ENCODE peak calls at places on chromosomes 11 and 22, in five cellular contexts. U, R, Z, F and B are unnamed samples.

GRCh38 chr11:2763939-2764338 is 64.1 kb upstream of the KCNQ1OT1 start:
- DNase-seq in Z (no peak), R (no peak), U (no peak), F (no peak), B (no peak)

GRCh38 chr11:93529707-93530467 is 13.3 kb downstream of the SMCO4 start:
- DNase-seq in Z (no peak), F (no peak), U (peak), R (no peak), B (no peak)

GRCh38 chr22:38258895-38259294 is 13.9 kb downstream of the TMEM184B start:
- DNase-seq in Z (no peak), U (no peak), R (peak), F (no peak), B (no peak)

GRCh38 chr22:46796566-46797195 is 34.2 kb downstream of the TBC1D22A start:
- DNase-seq in Z (no peak), R (peak), F (no peak), U (no peak), B (no peak)

GRCh38 chr22:40396882-40397281 is 26.5 kb downstream of the SGSM3 start:
- DNase-seq in F (peak), U (no peak), R (no peak), Z (no peak), B (peak)

GRCh38 chr11:68010058-68011041 is at the start of gene ALDH3B1:
- DNase-seq in R (peak), U (peak), Z (peak), F (peak), B (peak)

GRCh38 chr22:46114518-46115387 is 35.6 kb upstream of the PPARA start:
- DNase-seq in Z (no peak), F (no peak), R (no peak), U (no peak), B (no peak)

GRCh38 chr11:10730151-10730550 is 20.9 kb upstream of the CTR9 start:
- DNase-seq in U (no peak), R (no peak), Z (no peak), F (no peak), B (no peak)

GRCh38 chr11:43830928-43831440 is 49.6 kb upstream of the ALKBH3 start:
- DNase-seq in Z (no peak), F (peak), U (peak), R (no peak), B (no peak)

GRCh38 chr11:61904539-61905048 is 12.8 kb downstream of the RAB3IL1 start:
- DNase-seq in F (no peak), R (no peak), Z (no peak), U (no peak), B (peak)
- TF ChIP-seq CTCF in F (no peak), R (no peak), Z (no peak), U (no peak), B (no peak)

GRCh38 chr11:71294846-71295600 is 42.6 kb upstream of the SHANK2 start:
- DNase-seq in U (no peak), F (no peak), R (no peak), Z (no peak), B (no peak)
- TF ChIP-seq CTCF in U (no peak), F (no peak), R (no peak), Z (no peak), B (no peak)

GRCh38 chr11:73528420-73528819 is 69.5 kb downstream of the FAM168A start:
- DNase-seq in U (no peak), R (no peak), F (no peak), Z (no peak), B (no peak)

GRCh38 chr11:73528013-73528412 is 69.9 kb downstream of the FAM168A start:
- DNase-seq in F (no peak), R (no peak), Z (no peak), U (no peak), B (no peak)

GRCh38 chr11:73531386-73531785 is 66.5 kb downstream of the FAM168A start:
- DNase-seq in R (no peak), Z (no peak), U (no peak), F (no peak), B (no peak)

GRCh38 chr11:73528877-73529530 is 68.9 kb downstream of the FAM168A start:
- DNase-seq in F (no peak), R (no peak), Z (no peak), U (no peak), B (no peak)

GRCh38 chr11:73530109-73530508 is 67.8 kb downstream of the FAM168A start:
- DNase-seq in R (no peak), F (no peak), U (no peak), Z (no peak), B (no peak)
- TF ChIP-seq CTCF in R (no peak), F (no peak), U (no peak), Z (no peak), B (no peak)

GRCh38 chr11:119814766-119815165 is 85.8 kb upstream of the NECTIN1 start:
- DNase-seq in F (no peak), U (no peak), Z (no peak), R (no peak), B (no peak)
- TF ChIP-seq CTCF in F (no peak), U (no peak), Z (no peak), R (no peak), B (no peak)

GRCh38 chr22:36942561-36942960 is 29.1 kb downstream of the CSF2RB start:
- DNase-seq in Z (no peak), F (no peak), U (no peak), R (no peak), B (no peak)

GRCh38 chr22:36951746-36952145 is 38.3 kb downstream of the CSF2RB start:
- DNase-seq in U (no peak), R (no peak), Z (no peak), F (no peak), B (no peak)

GRCh38 chr22:36950797-36951590 is 37.6 kb downstream of the CSF2RB start:
- DNase-seq in Z (no peak), R (no peak), U (no peak), F (no peak), B (no peak)

GRCh38 chr22:36948273-36949055 is 35.0 kb downstream of the CSF2RB start:
- DNase-seq in U (no peak), R (no peak), F (no peak), Z (no peak), B (no peak)

GRCh38 chr22:36946436-36947158 is 33.2 kb downstream of the CSF2RB start:
- DNase-seq in F (no peak), U (no peak), R (no peak), Z (no peak), B (no peak)
- TF ChIP-seq CTCF in F (peak), U (no peak), R (no peak), Z (no peak), B (no peak)

GRCh38 chr11:69797156-69797555 is 22.0 kb upstream of the FGF4 start:
- DNase-seq in F (no peak), U (no peak), Z (no peak), R (no peak), B (no peak)
- TF ChIP-seq CTCF in F (no peak), U (no peak), Z (no peak), R (no peak), B (no peak)

DNA sequence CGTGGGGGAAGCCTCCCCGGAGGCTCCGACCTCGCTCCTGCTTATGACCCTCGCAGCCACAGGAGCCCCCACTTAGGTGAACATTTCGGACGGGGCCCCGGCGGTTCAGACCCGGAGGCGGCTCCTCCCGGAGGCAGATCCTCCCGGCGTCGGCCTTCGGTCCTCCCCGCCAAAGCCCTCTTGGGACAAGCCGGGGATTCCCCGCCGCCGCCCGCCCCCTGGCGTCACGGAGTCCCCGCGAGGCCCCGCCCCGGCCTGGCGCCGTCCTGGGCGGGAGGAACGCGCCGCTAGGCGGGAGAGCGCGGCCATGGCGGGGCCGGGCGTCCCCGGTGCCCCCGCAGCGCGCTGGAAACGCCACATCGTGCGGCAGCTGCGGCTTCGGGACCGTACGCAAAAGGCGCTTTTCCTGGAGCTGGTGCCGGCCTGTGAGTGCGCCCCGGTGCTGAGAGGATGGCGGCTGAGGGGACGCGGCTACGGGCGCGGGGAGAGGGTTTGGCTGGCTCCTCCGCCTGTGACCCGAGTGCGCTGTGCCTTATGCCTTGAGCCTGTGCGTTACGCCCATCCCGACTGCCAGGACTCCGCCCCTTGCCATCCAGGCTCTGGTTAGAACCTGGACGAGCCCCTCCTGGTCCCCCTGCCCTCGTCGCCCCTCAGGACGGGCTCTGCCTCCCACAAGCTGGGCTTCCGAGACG is at the start of gene ATG16L2:
- DNase-seq in Z (peak), U (peak), F (peak), R (peak), B (peak)
- TF ChIP-seq CTCF in Z (no peak), U (peak), F (no peak), R (no peak), B (no peak)

GRCh38 chr11:117730256-117730800 is 66.7 kb downstream of the DSCAML1 start:
- DNase-seq in F (no peak), Z (no peak), U (no peak), R (no peak), B (no peak)
- TF ChIP-seq CTCF in F (no peak), Z (no peak), U (no peak), R (no peak), B (no peak)

DNA sequence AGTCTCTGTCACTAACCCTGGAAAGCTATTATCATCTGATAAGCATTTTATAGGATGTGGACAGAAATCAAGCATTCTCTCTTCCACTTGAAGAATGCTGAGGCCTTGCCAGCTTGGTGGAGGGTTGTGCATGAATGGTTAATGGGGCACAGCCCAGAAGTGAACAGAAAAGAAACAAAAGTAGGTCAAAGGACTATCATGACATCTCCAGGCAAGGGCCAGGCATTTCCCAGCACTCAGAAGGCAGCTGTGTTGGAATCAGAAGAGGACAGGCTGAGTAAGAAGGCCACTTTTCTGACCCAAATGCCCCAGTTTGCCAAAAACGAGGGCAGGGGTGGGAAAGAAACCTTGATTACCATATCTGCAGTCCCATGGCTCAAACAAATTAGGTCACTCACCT is 12.4 kb downstream of the TENM4 start:
- DNase-seq in R (no peak), Z (no peak), U (no peak), F (no peak), B (no peak)
- TF ChIP-seq CTCF in R (no peak), Z (no peak), U (no peak), F (no peak), B (no peak)

GRCh38 chr11:79926707-79927106 is 485.9 kb upstream of the TENM4 start:
- DNase-seq in R (no peak), F (no peak), Z (no peak), U (no peak), B (no peak)

GRCh38 chr11:79932612-79933011 is 491.8 kb upstream of the TENM4 start:
- DNase-seq in U (no peak), F (no peak), Z (no peak), R (no peak), B (no peak)

GRCh38 chr11:79931692-79932091 is 490.9 kb upstream of the TENM4 start:
- DNase-seq in R (no peak), F (no peak), Z (no peak), U (no peak), B (no peak)
- TF ChIP-seq CTCF in R (no peak), F (no peak), Z (no peak), U (no peak), B (no peak)